ENCODE peak calls at places on chromosomes 7 and 10, in four cellular contexts. T is WTC11, P is K562, H is HepG2. R is an unnamed sample.

GRCh38 chr10:49111320-49111698 is 4.0 kb downstream of the VSTM4 start:
- DNase-seq in P (no peak), T (no peak), H (no peak), R (no peak)

GRCh38 chr10:31129261-31129660 is 97.6 kb upstream of the ZNF438 start:
- DNase-seq in T (peak), H (no peak), P (peak), R (no peak)

GRCh38 chr10:36441557-36441956 is 683.8 kb upstream of the ANKRD30A start:
- DNase-seq in P (no peak), T (no peak), H (no peak), R (no peak)

GRCh38 chr7:120554960-120555571 is 282.1 kb downstream of the KCND2 start:
- DNase-seq in T (peak), P (peak), H (peak), R (peak)

GRCh38 chr7:115352375-115352774 is 430.5 kb downstream of the MDFIC start:
- DNase-seq in H (no peak), T (no peak), P (no peak), R (no peak)

GRCh38 chr10:69918036-69918435 is 116.3 kb downstream of the COL13A1 start:
- DNase-seq in H (no peak), P (no peak), T (no peak), R (no peak)

GRCh38 chr7:132402751-132403245 is 173.5 kb downstream of the PLXNA4 start:
- DNase-seq in H (no peak), P (no peak), T (no peak), R (no peak)

GRCh38 chr7:132199626-132200025 is 376.6 kb downstream of the PLXNA4 start:
- DNase-seq in T (no peak), P (no peak), H (no peak), R (no peak)

GRCh38 chr10:1532636-1533035 is 204.7 kb downstream of the ADARB2 start:
- DNase-seq in H (no peak), T (no peak), P (no peak), R (no peak)

GRCh38 chr7:133703547-133703946 is 423.6 kb upstream of the LRGUK start:
- DNase-seq in P (no peak), T (no peak), H (no peak), R (no peak)

GRCh38 chr7:146074195-146074765 is 42.3 kb upstream of the CNTNAP2 start:
- DNase-seq in T (no peak), H (no peak), P (no peak), R (no peak)

GRCh38 chr10:29120216-29120615 is 168.7 kb upstream of the LYZL1 start:
- DNase-seq in H (no peak), T (no peak), P (peak), R (no peak)

GRCh38 chr10:5583525-5584175 is 58.9 kb downstream of the CALML3 start:
- DNase-seq in T (peak), P (no peak), H (no peak), R (no peak)

GRCh38 chr10:88565072-88565471 is 18.0 kb downstream of the RNLS start:
- DNase-seq in T (no peak), P (no peak), H (no peak), R (peak)

GRCh38 chr7:44333971-44334733 is 8.8 kb upstream of the CAMK2B start:
- DNase-seq in T (no peak), P (no peak), H (no peak), R (peak)

GRCh38 chr10:14587540-14588083 is 187.1 kb downstream of the FAM107B start:
- DNase-seq in T (no peak), P (no peak), H (no peak), R (no peak)

GRCh38 chr10:22320591-22321155 is at the start of gene BMI1:
- DNase-seq in T (peak), P (peak), H (peak), R (peak)

GRCh38 chr10:131180086-131180485 is 131.4 kb downstream of the TCERG1L start:
- DNase-seq in P (no peak), H (no peak), T (no peak), R (no peak)

GRCh38 chr10:33114451-33114944 is 156.5 kb upstream of the ITGB1 start:
- DNase-seq in T (no peak), P (no peak), H (no peak), R (no peak)

GRCh38 chr10:46528675-46529615 is 27.5 kb downstream of the GPRIN2 start:
- DNase-seq in H (no peak), T (peak), P (no peak), R (no peak)

GRCh38 chr10:7102557-7103349 is 308.1 kb downstream of the SFMBT2 start:
- DNase-seq in H (no peak), P (no peak), T (no peak), R (no peak)

GRCh38 chr10:62109532-62110293 is 158.9 kb downstream of the RTKN2 start:
- DNase-seq in H (no peak), T (no peak), P (no peak), R (no peak)

GRCh38 chr7:107118109-107118900 is 50.5 kb upstream of the HBP1 start:
- DNase-seq in T (no peak), H (no peak), P (no peak), R (no peak)

GRCh38 chr10:44619521-44619920 is 234.6 kb upstream of the CXCL12 start:
- DNase-seq in T (no peak), P (no peak), H (no peak), R (no peak)

GRCh38 chr10:62373995-62374861 is at the start of gene ZNF365:
- DNase-seq in P (no peak), T (peak), H (no peak), R (peak)

GRCh38 chr10:86586516-86586915 is 64.9 kb upstream of the WAPL start:
- DNase-seq in P (no peak), H (no peak), T (no peak), R (no peak)

GRCh38 chr7:158473238-158473637 is 114.4 kb downstream of the PTPRN2 start:
- DNase-seq in P (no peak), T (no peak), H (no peak), R (no peak)

GRCh38 chr10:34918896-34919295 is 103.8 kb upstream of the PARD3 start:
- DNase-seq in P (no peak), T (no peak), H (no peak), R (no peak)

GRCh38 chr10:4397337-4397736 is 428.7 kb upstream of the AKR1E2 start:
- DNase-seq in P (no peak), H (no peak), T (no peak), R (no peak)

GRCh38 chr10:124180947-124181549 is 87.7 kb upstream of the CHST15 start:
- DNase-seq in P (no peak), T (no peak), H (no peak), R (no peak)

GRCh38 chr10:3886666-3887251 is 101.8 kb upstream of the KLF6 start:
- DNase-seq in P (no peak), T (no peak), H (peak), R (no peak)

GRCh38 chr7:126103582-126103981 is 1149.2 kb downstream of the GRM8 start:
- DNase-seq in H (no peak), P (no peak), T (no peak), R (no peak)

GRCh38 chr7:1925973-1926907 is 256.2 kb downstream of the ELFN1 start:
- DNase-seq in P (peak), H (no peak), T (no peak), R (no peak)

GRCh38 chr10:119326167-119326566 is 118.8 kb downstream of the GRK5 start:
- DNase-seq in P (no peak), T (no peak), H (no peak), R (no peak)

GRCh38 chr10:76553700-76554470 is 1083.7 kb downstream of the KCNMA1 start:
- DNase-seq in H (no peak), T (no peak), P (no peak), R (no peak)
- TF ChIP-seq ELF4 in H (no peak), T (no peak), P (no peak), R (no peak)

GRCh38 chr10:132904814-132905649 is 37.3 kb downstream of the CFAP46 start:
- DNase-seq in T (no peak), P (no peak), H (peak), R (no peak)
- TF ChIP-seq ELF4 in T (no peak), P (no peak), H (no peak), R (no peak)

GRCh38 chr7:46450425-46450824 is 529.4 kb upstream of the IGFBP3 start:
- DNase-seq in H (no peak), P (no peak), T (no peak), R (no peak)

GRCh38 chr7:46454796-46455195 is 533.7 kb upstream of the IGFBP3 start:
- DNase-seq in H (no peak), T (no peak), P (no peak), R (no peak)

GRCh38 chr7:46450871-46451270 is 529.8 kb upstream of the IGFBP3 start:
- DNase-seq in T (no peak), H (no peak), P (no peak), R (no peak)

GRCh38 chr7:46449743-46450142 is 528.7 kb upstream of the IGFBP3 start:
- DNase-seq in H (no peak), T (no peak), P (no peak), R (no peak)

DNA sequence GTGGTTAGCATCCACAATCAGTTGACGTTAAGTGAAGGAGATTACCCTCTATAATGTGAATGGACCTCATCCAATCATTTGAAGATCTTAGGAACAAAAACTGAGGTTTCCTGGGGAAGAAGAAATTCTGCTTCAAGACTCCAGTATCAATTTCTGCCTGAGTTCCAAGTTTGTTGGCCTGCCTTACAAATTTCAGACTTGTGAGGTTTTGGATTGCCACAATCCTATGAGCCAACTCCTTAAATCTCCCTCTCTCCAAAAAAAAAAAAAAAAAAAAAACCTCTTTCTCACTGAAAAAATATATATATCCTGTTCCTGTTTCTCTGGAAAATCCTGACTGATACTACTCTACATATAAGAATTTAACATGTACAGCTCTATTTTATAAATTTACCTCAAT is 531.7 kb upstream of the IGFBP3 start:
- DNase-seq in P (no peak), T (no peak), H (no peak), R (no peak)
- TF ChIP-seq ELF4 in P (no peak), T (no peak), H (no peak), R (no peak)

DNA sequence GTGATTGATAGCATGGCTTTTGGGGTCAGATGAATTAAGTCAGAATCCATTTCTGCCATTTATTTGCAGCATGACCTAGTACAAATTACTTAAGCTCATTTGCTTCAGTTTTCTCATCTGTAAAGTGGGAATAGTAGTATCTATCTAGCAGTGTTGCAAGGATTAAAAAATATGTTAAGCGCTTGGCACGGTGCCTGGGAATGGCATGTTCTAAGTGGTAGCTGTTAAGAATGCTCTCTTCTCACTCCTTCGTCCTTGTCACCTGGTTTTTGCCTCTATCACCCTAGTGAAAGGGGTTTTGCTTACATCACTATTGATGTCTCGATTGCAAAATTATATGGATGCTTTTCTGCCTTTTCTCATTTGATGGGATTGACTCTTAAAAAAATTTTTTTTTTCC is 7.4 kb downstream of the TMEM248 start:
- DNase-seq in H (no peak), T (no peak), P (no peak), R (no peak)
- TF ChIP-seq ELF4 in H (no peak), T (no peak), P (no peak), R (no peak)

GRCh38 chr7:94243312-94243711 is 151.4 kb upstream of the COL1A2 start:
- DNase-seq in H (no peak), T (peak), P (no peak), R (no peak)
- TF ChIP-seq ELF4 in H (no peak), T (no peak), P (no peak), R (no peak)

GRCh38 chr7:110591341-110591740 is 499.6 kb upstream of the LRRN3 start:
- DNase-seq in T (no peak), H (no peak), P (no peak), R (no peak)
- TF ChIP-seq ELF4 in T (no peak), H (no peak), P (no peak), R (no peak)